ENCODE peak calls at places on chromosomes 16 and 17, in six cellular contexts. W, U, Q, V, Z and J are unnamed samples.

GRCh38 chr16:57628008-57628781 is at the start of gene ADGRG1:
- DNase-seq in W (peak), U (peak), Q (peak), V (peak), Z (peak), J (no peak)

GRCh38 chr17:78597923-78598545 is 20.8 kb upstream of the DNAH17 start:
- DNase-seq in W (no peak), U (no peak), Q (no peak), V (no peak), Z (no peak), J (no peak)

GRCh38 chr17:79654350-79654959 is 43.6 kb upstream of the RBFOX3 start:
- DNase-seq in W (no peak), U (no peak), Q (no peak), V (no peak), Z (no peak), J (no peak)

GRCh38 chr17:59623151-59623550 is 3.5 kb downstream of the CLTC start:
- DNase-seq in W (no peak), U (no peak), Q (no peak), V (no peak), Z (no peak), J (no peak)

GRCh38 chr16:23564964-23565363 is 7.4 kb downstream of the UBFD1 start:
- DNase-seq in W (no peak), U (no peak), Q (no peak), V (no peak), Z (no peak), J (no peak)

GRCh38 chr17:80219013-80219776 is 938 bp downstream of the SGSH start:
- DNase-seq in W (peak), U (no peak), Q (peak), V (peak), Z (peak), J (peak)

GRCh38 chr17:60354223-60354622 is 37.7 kb downstream of the USP32 start:
- DNase-seq in W (peak), U (no peak), Q (no peak), V (peak), Z (no peak), J (no peak)

GRCh38 chr17:43338886-43339516 is 59.8 kb upstream of the ARL4D start:
- DNase-seq in W (peak), U (no peak), Q (no peak), V (peak), Z (no peak), J (no peak)

GRCh38 chr16:87233928-87234327 is 83.3 kb downstream of the C16orf95 start:
- DNase-seq in W (peak), U (no peak), Q (no peak), V (peak), Z (peak), J (no peak)

GRCh38 chr16:27405546-27406451 is 3.8 kb downstream of the IL21R start:
- DNase-seq in W (no peak), U (no peak), Q (no peak), V (no peak), Z (no peak), J (no peak)

GRCh38 chr16:78237856-78238255 is 138.4 kb downstream of the WWOX start:
- DNase-seq in W (no peak), U (no peak), Q (no peak), V (no peak), Z (no peak), J (no peak)

GRCh38 chr16:13672196-13672595 is 247.8 kb upstream of the ERCC4 start:
- DNase-seq in W (peak), U (no peak), Q (no peak), V (no peak), Z (no peak), J (no peak)

GRCh38 chr17:27550291-27550930 is 80.6 kb upstream of the LGALS9 start:
- DNase-seq in W (no peak), U (no peak), Q (no peak), V (no peak), Z (no peak), J (no peak)

GRCh38 chr16:87563714-87564523 is 38.4 kb upstream of the JPH3 start:
- DNase-seq in W (no peak), U (no peak), Q (no peak), V (no peak), Z (no peak), J (no peak)

GRCh38 chr17:76793775-76794174 is 55.9 kb downstream of the MFSD11 start:
- DNase-seq in W (peak), U (no peak), Q (peak), V (peak), Z (peak), J (no peak)

GRCh38 chr16:48353565-48354163 is 31.5 kb downstream of the SIAH1 start:
- DNase-seq in W (peak), U (peak), Q (peak), V (peak), Z (peak), J (peak)

GRCh38 chr16:66933776-66934137 is 445 bp downstream of the CIAO2B start:
- DNase-seq in W (no peak), U (no peak), Q (no peak), V (no peak), Z (no peak), J (no peak)

GRCh38 chr17:17846645-17847044 is 9.9 kb upstream of the SREBF1 start:
- DNase-seq in W (no peak), U (no peak), Q (peak), V (no peak), Z (no peak), J (no peak)

GRCh38 chr16:55730115-55730514 is 74.3 kb downstream of the SLC6A2 start:
- DNase-seq in W (no peak), U (no peak), Q (no peak), V (no peak), Z (no peak), J (no peak)

GRCh38 chr16:72162105-72162680 is 9.8 kb downstream of the PMFBP1 start:
- DNase-seq in W (no peak), U (no peak), Q (no peak), V (no peak), Z (no peak), J (no peak)

GRCh38 chr17:309361-309888 is 43.2 kb downstream of the RPH3AL start:
- DNase-seq in W (peak), U (peak), Q (peak), V (peak), Z (peak), J (no peak)

GRCh38 chr17:10226930-10227695 is 28.7 kb upstream of the GAS7 start:
- DNase-seq in W (peak), U (peak), Q (peak), V (peak), Z (peak), J (no peak)

GRCh38 chr17:78252111-78252634 is 20.7 kb downstream of the TMEM235 start:
- DNase-seq in W (no peak), U (no peak), Q (no peak), V (no peak), Z (no peak), J (no peak)

GRCh38 chr17:38451030-38451839 is 23.0 kb downstream of the ARHGAP23 start:
- DNase-seq in W (peak), U (peak), Q (no peak), V (peak), Z (no peak), J (no peak)

GRCh38 chr17:44233582-44233981 is 14.1 kb upstream of the UBTF start:
- DNase-seq in W (no peak), U (no peak), Q (no peak), V (no peak), Z (no peak), J (no peak)

GRCh38 chr17:41417576-41418015 is 6.8 kb downstream of the KRT37 start:
- DNase-seq in W (peak), U (no peak), Q (peak), V (no peak), Z (peak), J (no peak)

GRCh38 chr16:58684354-58685083 is at the start of gene SLC38A7:
- DNase-seq in W (peak), U (peak), Q (peak), V (peak), Z (peak), J (no peak)

GRCh38 chr16:86676216-86676800 is 98.0 kb downstream of the FOXL1 start:
- DNase-seq in W (no peak), U (no peak), Q (no peak), V (peak), Z (no peak), J (no peak)

GRCh38 chr17:35849469-35850348 is 19.0 kb downstream of the HEATR9 start:
- DNase-seq in W (peak), U (peak), Q (peak), V (peak), Z (peak), J (peak)

GRCh38 chr17:35743911-35744328 is 9.1 kb downstream of the GAS2L2 start:
- DNase-seq in W (no peak), U (no peak), Q (peak), V (peak), Z (peak), J (no peak)

GRCh38 chr16:5639531-5639930 is 541.9 kb upstream of the EEF2KMT start:
- DNase-seq in W (no peak), U (no peak), Q (no peak), V (no peak), Z (no peak), J (no peak)

GRCh38 chr17:78313735-78314648 is 45.9 kb downstream of the SOCS3 start:
- DNase-seq in W (peak), U (peak), Q (peak), V (peak), Z (peak), J (peak)

GRCh38 chr17:80263253-80264047 is 2.8 kb downstream of the RNF213 start:
- DNase-seq in W (peak), U (no peak), Q (peak), V (peak), Z (no peak), J (peak)

GRCh38 chr17:66661411-66661843 is 173.5 kb upstream of the CACNG5 start:
- DNase-seq in W (no peak), U (no peak), Q (no peak), V (peak), Z (peak), J (no peak)

GRCh38 chr17:42891539-42892152 is 9.0 kb upstream of the G6PC1 start:
- DNase-seq in W (peak), U (no peak), Q (no peak), V (no peak), Z (no peak), J (no peak)

GRCh38 chr16:13109171-13109570 is 207.8 kb downstream of the SHISA9 start:
- DNase-seq in W (no peak), U (no peak), Q (no peak), V (no peak), Z (no peak), J (no peak)

GRCh38 chr16:13982446-13982845 is 62.5 kb downstream of the ERCC4 start:
- DNase-seq in W (no peak), U (no peak), Q (no peak), V (no peak), Z (no peak), J (no peak)

GRCh38 chr17:49497147-49498036 is 2.3 kb downstream of the NGFR start:
- DNase-seq in W (no peak), U (no peak), Q (peak), V (no peak), Z (no peak), J (no peak)

GRCh38 chr17:32912218-32912897 is 15.6 kb upstream of the TMEM98 start:
- DNase-seq in W (peak), U (no peak), Q (no peak), V (peak), Z (peak), J (no peak)
- TF ChIP-seq CHD2 in W (no peak), U (no peak), Q (no peak), V (no peak), Z (peak), J (no peak)

GRCh38 chr17:1606352-1606985 is 22.2 kb downstream of the SLC43A2 start:
- DNase-seq in W (no peak), U (no peak), Q (no peak), V (no peak), Z (no peak), J (no peak)
- TF ChIP-seq CHD2 in W (no peak), U (no peak), Q (no peak), V (no peak), Z (no peak), J (no peak)

GRCh38 chr17:2361361-2361760 is 24.1 kb downstream of the SGSM2 start:
- DNase-seq in W (no peak), U (no peak), Q (peak), V (no peak), Z (no peak), J (no peak)
- TF ChIP-seq CHD2 in W (no peak), U (no peak), Q (no peak), V (no peak), Z (no peak), J (no peak)

GRCh38 chr17:58391302-58391984 is 25.9 kb downstream of the RNF43 start:
- DNase-seq in W (peak), U (no peak), Q (peak), V (peak), Z (peak), J (no peak)
- TF ChIP-seq CHD2 in W (no peak), U (no peak), Q (peak), V (no peak), Z (no peak), J (no peak)

DNA sequence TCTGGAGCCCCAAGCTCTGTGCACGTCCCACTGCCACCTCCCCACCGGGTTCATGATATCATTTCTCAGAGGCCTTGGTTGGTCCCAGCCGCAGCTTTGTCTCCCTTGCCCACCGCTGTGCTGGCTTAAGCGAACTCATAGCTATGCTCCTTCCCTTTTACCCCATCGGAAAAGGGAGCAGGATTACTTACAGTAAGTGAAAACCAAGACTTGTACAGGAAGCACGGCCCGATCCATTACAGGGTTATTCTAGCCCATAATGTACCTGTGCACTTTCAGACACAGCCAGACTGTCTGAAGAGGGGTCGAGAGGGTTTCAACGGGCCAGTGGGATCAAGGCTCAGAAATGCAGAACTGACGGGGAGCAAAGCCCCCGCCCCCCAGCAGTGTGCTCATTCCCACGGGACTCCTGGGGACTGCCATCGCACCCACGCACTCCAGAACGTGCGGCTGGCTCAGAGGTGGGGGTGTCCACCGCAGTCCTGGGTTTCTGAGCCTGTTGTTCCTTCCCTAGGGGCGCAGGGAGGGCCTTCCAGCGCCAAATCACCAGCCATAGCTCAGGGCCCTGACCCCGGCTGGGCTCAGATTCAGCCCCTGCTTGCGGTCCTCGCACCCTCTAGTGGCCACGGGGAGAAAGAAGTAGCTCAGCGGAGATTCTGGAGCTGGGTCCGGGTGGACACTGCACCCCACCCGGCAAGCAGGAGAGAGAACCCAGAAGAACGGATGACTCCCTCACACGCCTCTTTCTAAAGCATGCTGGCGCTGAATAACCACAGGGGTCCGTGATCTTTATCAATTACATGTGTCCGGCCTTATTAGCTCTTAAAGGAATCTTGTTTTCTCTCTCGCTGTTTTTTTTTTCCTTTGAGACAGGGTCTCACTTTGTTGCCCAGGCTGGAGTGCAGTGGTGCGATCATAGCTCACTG is 44.9 kb upstream of the USP7 start:
- DNase-seq in W (peak), U (peak), Q (peak), V (peak), Z (peak), J (peak)
- TF ChIP-seq CHD2 in W (peak), U (no peak), Q (no peak), V (no peak), Z (no peak), J (no peak)

GRCh38 chr16:81778861-81779539 is at the start of gene PLCG2:
- DNase-seq in W (no peak), U (no peak), Q (peak), V (peak), Z (peak), J (no peak)
- TF ChIP-seq CHD2 in W (no peak), U (no peak), Q (no peak), V (no peak), Z (no peak), J (peak)

GRCh38 chr16:2971985-2972784 is 3.0 kb downstream of the PAQR4 start:
- DNase-seq in W (no peak), U (no peak), Q (no peak), V (no peak), Z (no peak), J (no peak)
- TF ChIP-seq CHD2 in W (no peak), U (no peak), Q (no peak), V (no peak), Z (no peak), J (no peak)

GRCh38 chr16:30923554-30924085 is at the start of gene FBXL19:
- DNase-seq in W (no peak), U (no peak), Q (peak), V (no peak), Z (no peak), J (no peak)
- TF ChIP-seq CHD2 in W (no peak), U (no peak), Q (no peak), V (no peak), Z (no peak), J (no peak)

DNA sequence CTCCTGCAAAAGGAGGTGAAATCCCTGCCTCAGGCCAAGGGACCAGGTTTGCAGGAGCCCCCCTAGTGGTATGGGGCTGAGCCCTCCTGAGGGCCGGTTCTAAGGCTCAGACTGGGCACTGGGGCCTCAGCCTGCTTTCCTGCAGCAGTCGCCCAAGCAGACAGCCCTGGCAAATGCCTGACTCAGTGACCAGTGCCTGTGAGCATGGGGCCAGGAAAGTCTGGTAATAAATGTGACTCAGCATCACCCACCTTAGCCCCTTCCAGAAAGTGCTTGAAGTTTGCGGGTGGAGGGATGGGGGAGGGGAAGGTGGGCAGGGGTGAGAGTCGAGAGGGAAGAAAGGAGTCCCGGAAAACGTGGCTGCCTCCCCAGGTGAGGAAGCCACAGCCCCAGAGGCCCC is 2.1 kb downstream of the MC1R start:
- DNase-seq in W (no peak), U (no peak), Q (no peak), V (no peak), Z (no peak), J (no peak)
- TF ChIP-seq CHD2 in W (no peak), U (no peak), Q (no peak), V (no peak), Z (no peak), J (no peak)

DNA sequence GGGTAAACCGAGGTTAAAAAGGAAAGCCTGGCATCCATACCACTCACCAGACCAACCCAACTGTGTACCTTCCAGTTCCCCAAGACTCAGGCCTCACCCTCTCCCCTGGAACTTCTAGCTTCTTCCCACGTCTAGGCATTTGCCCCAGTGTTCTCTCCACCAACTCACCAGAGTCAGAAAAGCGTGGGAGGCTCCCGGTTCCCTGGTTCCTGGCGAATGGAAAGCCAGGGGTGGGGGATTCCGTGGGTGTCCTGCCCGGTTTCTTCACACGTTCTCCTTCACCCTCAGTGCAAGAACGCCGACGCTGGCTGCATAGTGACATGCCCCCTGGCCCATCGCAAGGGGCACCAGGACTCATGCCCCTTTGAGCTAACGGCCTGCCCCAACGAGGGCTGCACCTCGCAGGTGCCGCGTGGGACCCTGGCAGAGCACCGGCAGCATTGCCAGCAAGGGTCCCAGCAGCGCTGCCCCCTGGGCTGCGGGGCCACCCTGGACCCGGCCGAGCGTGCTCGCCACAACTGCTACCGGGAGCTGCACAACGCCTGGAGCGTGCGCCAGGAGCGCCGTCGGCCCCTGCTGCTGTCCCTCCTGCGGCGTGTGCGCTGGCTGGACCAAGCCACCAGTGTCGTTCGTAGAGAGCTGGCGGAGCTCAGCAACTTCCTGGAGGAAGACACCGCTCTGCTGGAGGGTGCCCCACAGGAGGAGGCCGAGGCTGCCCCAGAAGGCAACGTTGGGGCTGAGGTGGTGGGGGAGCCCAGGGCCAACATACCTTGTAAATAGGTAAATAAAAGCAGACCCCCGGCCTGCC is 1.7 kb downstream of the RNF151 start:
- DNase-seq in W (no peak), U (no peak), Q (no peak), V (no peak), Z (no peak), J (no peak)
- TF ChIP-seq CHD2 in W (no peak), U (no peak), Q (no peak), V (no peak), Z (no peak), J (no peak)